ENCODE peak calls at places on chromosome 19, in five cellular contexts. One of them, this sample, is unnamed.

GRCh38 chr19:15107056-15108010 is at the start of gene SYDE1:
- DNase-seq in stimulated activated CD4-positive, alpha-beta T cell treated with anti-CD3 and anti-CD28 coated beads, Interleukin-1b, Interleukin-23, amount 100 ng/mL, for 24 hours: peak
- DNase-seq in activated naive CD4-positive, alpha-beta T cell treated with Interleukin-2 at 50 U/mL for 16 hours: peak
- DNase-seq in GM04504: peak
- DNase-seq in right lobe of liver: no peak
- DNase-seq in this sample: peak

GRCh38 chr19:2270572-2271515 is 11.1 kb downstream of the PEAK3 start:
- DNase-seq in stimulated activated CD4-positive, alpha-beta T cell treated with anti-CD3 and anti-CD28 coated beads, Interleukin-1b, Interleukin-23, amount 100 ng/mL, for 24 hours: peak
- DNase-seq in activated naive CD4-positive, alpha-beta T cell treated with Interleukin-2 at 50 U/mL for 16 hours: peak
- DNase-seq in GM04504: peak
- DNase-seq in right lobe of liver: peak
- DNase-seq in this sample: peak

GRCh38 chr19:18460313-18460712 is 22.4 kb upstream of the ISYNA1 start:
- DNase-seq in stimulated activated CD4-positive, alpha-beta T cell treated with anti-CD3 and anti-CD28 coated beads, Interleukin-1b, Interleukin-23, amount 100 ng/mL, for 24 hours: no peak
- DNase-seq in activated naive CD4-positive, alpha-beta T cell treated with Interleukin-2 at 50 U/mL for 16 hours: no peak
- DNase-seq in GM04504: peak
- DNase-seq in right lobe of liver: no peak
- DNase-seq in this sample: no peak

GRCh38 chr19:2334426-2334825 is 5.9 kb downstream of the SPPL2B start:
- DNase-seq in stimulated activated CD4-positive, alpha-beta T cell treated with anti-CD3 and anti-CD28 coated beads, Interleukin-1b, Interleukin-23, amount 100 ng/mL, for 24 hours: no peak
- DNase-seq in activated naive CD4-positive, alpha-beta T cell treated with Interleukin-2 at 50 U/mL for 16 hours: no peak
- DNase-seq in GM04504: no peak
- DNase-seq in right lobe of liver: no peak
- DNase-seq in this sample: no peak

GRCh38 chr19:53424968-53425597 is 6.7 kb upstream of the ZNF761 start:
- DNase-seq in stimulated activated CD4-positive, alpha-beta T cell treated with anti-CD3 and anti-CD28 coated beads, Interleukin-1b, Interleukin-23, amount 100 ng/mL, for 24 hours: peak
- DNase-seq in activated naive CD4-positive, alpha-beta T cell treated with Interleukin-2 at 50 U/mL for 16 hours: peak
- DNase-seq in GM04504: peak
- DNase-seq in right lobe of liver: peak
- DNase-seq in this sample: no peak

GRCh38 chr19:46610851-46611770 is 10.0 kb downstream of the CALM3 start:
- DNase-seq in stimulated activated CD4-positive, alpha-beta T cell treated with anti-CD3 and anti-CD28 coated beads, Interleukin-1b, Interleukin-23, amount 100 ng/mL, for 24 hours: no peak
- DNase-seq in activated naive CD4-positive, alpha-beta T cell treated with Interleukin-2 at 50 U/mL for 16 hours: no peak
- DNase-seq in GM04504: no peak
- DNase-seq in right lobe of liver: peak
- DNase-seq in this sample: no peak

GRCh38 chr19:5459360-5459759 is 4.1 kb downstream of the ZNRF4 start:
- DNase-seq in stimulated activated CD4-positive, alpha-beta T cell treated with anti-CD3 and anti-CD28 coated beads, Interleukin-1b, Interleukin-23, amount 100 ng/mL, for 24 hours: no peak
- DNase-seq in activated naive CD4-positive, alpha-beta T cell treated with Interleukin-2 at 50 U/mL for 16 hours: no peak
- DNase-seq in GM04504: no peak
- DNase-seq in right lobe of liver: no peak
- DNase-seq in this sample: no peak

GRCh38 chr19:43674630-43674982 is 4.6 kb upstream of the PLAUR start:
- DNase-seq in stimulated activated CD4-positive, alpha-beta T cell treated with anti-CD3 and anti-CD28 coated beads, Interleukin-1b, Interleukin-23, amount 100 ng/mL, for 24 hours: no peak
- DNase-seq in activated naive CD4-positive, alpha-beta T cell treated with Interleukin-2 at 50 U/mL for 16 hours: no peak
- DNase-seq in GM04504: no peak
- DNase-seq in right lobe of liver: peak
- DNase-seq in this sample: no peak

GRCh38 chr19:38139122-38139521 is 84.9 kb downstream of the DPF1 start:
- DNase-seq in stimulated activated CD4-positive, alpha-beta T cell treated with anti-CD3 and anti-CD28 coated beads, Interleukin-1b, Interleukin-23, amount 100 ng/mL, for 24 hours: no peak
- DNase-seq in activated naive CD4-positive, alpha-beta T cell treated with Interleukin-2 at 50 U/mL for 16 hours: no peak
- DNase-seq in GM04504: no peak
- DNase-seq in right lobe of liver: no peak
- DNase-seq in this sample: no peak

GRCh38 chr19:17525141-17525540 is 13.7 kb downstream of the PGLS start:
- DNase-seq in stimulated activated CD4-positive, alpha-beta T cell treated with anti-CD3 and anti-CD28 coated beads, Interleukin-1b, Interleukin-23, amount 100 ng/mL, for 24 hours: no peak
- DNase-seq in activated naive CD4-positive, alpha-beta T cell treated with Interleukin-2 at 50 U/mL for 16 hours: no peak
- DNase-seq in GM04504: no peak
- DNase-seq in right lobe of liver: no peak
- DNase-seq in this sample: no peak

GRCh38 chr19:29687897-29688728 is 22.9 kb downstream of the PLEKHF1 start:
- DNase-seq in stimulated activated CD4-positive, alpha-beta T cell treated with anti-CD3 and anti-CD28 coated beads, Interleukin-1b, Interleukin-23, amount 100 ng/mL, for 24 hours: no peak
- DNase-seq in activated naive CD4-positive, alpha-beta T cell treated with Interleukin-2 at 50 U/mL for 16 hours: no peak
- DNase-seq in GM04504: peak
- DNase-seq in right lobe of liver: no peak
- DNase-seq in this sample: no peak

GRCh38 chr19:53730391-53730790 is 93.7 kb downstream of the NLRP12 start:
- DNase-seq in stimulated activated CD4-positive, alpha-beta T cell treated with anti-CD3 and anti-CD28 coated beads, Interleukin-1b, Interleukin-23, amount 100 ng/mL, for 24 hours: no peak
- DNase-seq in activated naive CD4-positive, alpha-beta T cell treated with Interleukin-2 at 50 U/mL for 16 hours: no peak
- DNase-seq in GM04504: no peak
- DNase-seq in right lobe of liver: no peak
- DNase-seq in this sample: no peak

GRCh38 chr19:1407662-1408299 is 395 bp downstream of the DAZAP1 start:
- DNase-seq in stimulated activated CD4-positive, alpha-beta T cell treated with anti-CD3 and anti-CD28 coated beads, Interleukin-1b, Interleukin-23, amount 100 ng/mL, for 24 hours: no peak
- DNase-seq in activated naive CD4-positive, alpha-beta T cell treated with Interleukin-2 at 50 U/mL for 16 hours: peak
- DNase-seq in GM04504: no peak
- DNase-seq in right lobe of liver: no peak
- DNase-seq in this sample: no peak

GRCh38 chr19:33683881-33684549 is 62.3 kb downstream of the CHST8 start:
- DNase-seq in stimulated activated CD4-positive, alpha-beta T cell treated with anti-CD3 and anti-CD28 coated beads, Interleukin-1b, Interleukin-23, amount 100 ng/mL, for 24 hours: no peak
- DNase-seq in activated naive CD4-positive, alpha-beta T cell treated with Interleukin-2 at 50 U/mL for 16 hours: no peak
- DNase-seq in GM04504: peak
- DNase-seq in right lobe of liver: no peak
- DNase-seq in this sample: no peak

GRCh38 chr19:18436651-18437478 is 1.1 kb downstream of the ISYNA1 start:
- DNase-seq in stimulated activated CD4-positive, alpha-beta T cell treated with anti-CD3 and anti-CD28 coated beads, Interleukin-1b, Interleukin-23, amount 100 ng/mL, for 24 hours: peak
- DNase-seq in activated naive CD4-positive, alpha-beta T cell treated with Interleukin-2 at 50 U/mL for 16 hours: peak
- DNase-seq in GM04504: no peak
- DNase-seq in right lobe of liver: peak
- DNase-seq in this sample: no peak

GRCh38 chr19:18644144-18645034 is 7.6 kb downstream of the KLHL26 start:
- DNase-seq in stimulated activated CD4-positive, alpha-beta T cell treated with anti-CD3 and anti-CD28 coated beads, Interleukin-1b, Interleukin-23, amount 100 ng/mL, for 24 hours: no peak
- DNase-seq in activated naive CD4-positive, alpha-beta T cell treated with Interleukin-2 at 50 U/mL for 16 hours: no peak
- DNase-seq in GM04504: no peak
- DNase-seq in right lobe of liver: no peak
- DNase-seq in this sample: no peak

GRCh38 chr19:12890787-12891552 is at the start of gene GCDH:
- DNase-seq in stimulated activated CD4-positive, alpha-beta T cell treated with anti-CD3 and anti-CD28 coated beads, Interleukin-1b, Interleukin-23, amount 100 ng/mL, for 24 hours: peak
- DNase-seq in activated naive CD4-positive, alpha-beta T cell treated with Interleukin-2 at 50 U/mL for 16 hours: peak
- DNase-seq in GM04504: peak
- DNase-seq in right lobe of liver: peak
- DNase-seq in this sample: peak

GRCh38 chr19:12137541-12137940 is 2.6 kb downstream of the ZNF20 start:
- DNase-seq in stimulated activated CD4-positive, alpha-beta T cell treated with anti-CD3 and anti-CD28 coated beads, Interleukin-1b, Interleukin-23, amount 100 ng/mL, for 24 hours: no peak
- DNase-seq in activated naive CD4-positive, alpha-beta T cell treated with Interleukin-2 at 50 U/mL for 16 hours: peak
- DNase-seq in GM04504: no peak
- DNase-seq in right lobe of liver: no peak
- DNase-seq in this sample: no peak

GRCh38 chr19:4172861-4173473 is 9.4 kb downstream of the SIRT6 start:
- DNase-seq in stimulated activated CD4-positive, alpha-beta T cell treated with anti-CD3 and anti-CD28 coated beads, Interleukin-1b, Interleukin-23, amount 100 ng/mL, for 24 hours: peak
- DNase-seq in activated naive CD4-positive, alpha-beta T cell treated with Interleukin-2 at 50 U/mL for 16 hours: peak
- DNase-seq in GM04504: no peak
- DNase-seq in right lobe of liver: peak
- DNase-seq in this sample: no peak

GRCh38 chr19:53879145-53880037 is 2.6 kb upstream of the PRKCG start:
- DNase-seq in stimulated activated CD4-positive, alpha-beta T cell treated with anti-CD3 and anti-CD28 coated beads, Interleukin-1b, Interleukin-23, amount 100 ng/mL, for 24 hours: peak
- DNase-seq in activated naive CD4-positive, alpha-beta T cell treated with Interleukin-2 at 50 U/mL for 16 hours: peak
- DNase-seq in GM04504: no peak
- DNase-seq in right lobe of liver: peak
- DNase-seq in this sample: peak

GRCh38 chr19:10270616-10271394 is at the start of gene ICAM1:
- DNase-seq in stimulated activated CD4-positive, alpha-beta T cell treated with anti-CD3 and anti-CD28 coated beads, Interleukin-1b, Interleukin-23, amount 100 ng/mL, for 24 hours: peak
- DNase-seq in activated naive CD4-positive, alpha-beta T cell treated with Interleukin-2 at 50 U/mL for 16 hours: peak
- DNase-seq in GM04504: no peak
- DNase-seq in right lobe of liver: peak
- DNase-seq in this sample: no peak

GRCh38 chr19:4149518-4150288 is 3.7 kb upstream of the CREB3L3 start:
- DNase-seq in stimulated activated CD4-positive, alpha-beta T cell treated with anti-CD3 and anti-CD28 coated beads, Interleukin-1b, Interleukin-23, amount 100 ng/mL, for 24 hours: no peak
- DNase-seq in activated naive CD4-positive, alpha-beta T cell treated with Interleukin-2 at 50 U/mL for 16 hours: no peak
- DNase-seq in GM04504: no peak
- DNase-seq in right lobe of liver: peak
- DNase-seq in this sample: no peak

GRCh38 chr19:737591-738093 is 13.3 kb upstream of the MISP start:
- DNase-seq in stimulated activated CD4-positive, alpha-beta T cell treated with anti-CD3 and anti-CD28 coated beads, Interleukin-1b, Interleukin-23, amount 100 ng/mL, for 24 hours: peak
- DNase-seq in activated naive CD4-positive, alpha-beta T cell treated with Interleukin-2 at 50 U/mL for 16 hours: peak
- DNase-seq in GM04504: no peak
- DNase-seq in right lobe of liver: no peak
- DNase-seq in this sample: no peak

GRCh38 chr19:5182811-5183210 is 157.8 kb downstream of the PTPRS start:
- DNase-seq in stimulated activated CD4-positive, alpha-beta T cell treated with anti-CD3 and anti-CD28 coated beads, Interleukin-1b, Interleukin-23, amount 100 ng/mL, for 24 hours: no peak
- DNase-seq in activated naive CD4-positive, alpha-beta T cell treated with Interleukin-2 at 50 U/mL for 16 hours: no peak
- DNase-seq in GM04504: no peak
- DNase-seq in right lobe of liver: no peak
- DNase-seq in this sample: no peak

GRCh38 chr19:46052896-46053295 is 12.1 kb upstream of the IGFL4 start:
- DNase-seq in stimulated activated CD4-positive, alpha-beta T cell treated with anti-CD3 and anti-CD28 coated beads, Interleukin-1b, Interleukin-23, amount 100 ng/mL, for 24 hours: no peak
- DNase-seq in activated naive CD4-positive, alpha-beta T cell treated with Interleukin-2 at 50 U/mL for 16 hours: no peak
- DNase-seq in GM04504: no peak
- DNase-seq in right lobe of liver: no peak
- DNase-seq in this sample: no peak

GRCh38 chr19:29645911-29646310 is 19.4 kb upstream of the PLEKHF1 start:
- DNase-seq in stimulated activated CD4-positive, alpha-beta T cell treated with anti-CD3 and anti-CD28 coated beads, Interleukin-1b, Interleukin-23, amount 100 ng/mL, for 24 hours: no peak
- DNase-seq in activated naive CD4-positive, alpha-beta T cell treated with Interleukin-2 at 50 U/mL for 16 hours: no peak
- DNase-seq in GM04504: no peak
- DNase-seq in right lobe of liver: peak
- DNase-seq in this sample: no peak

GRCh38 chr19:18646535-18647370 is 9.9 kb downstream of the KLHL26 start:
- DNase-seq in stimulated activated CD4-positive, alpha-beta T cell treated with anti-CD3 and anti-CD28 coated beads, Interleukin-1b, Interleukin-23, amount 100 ng/mL, for 24 hours: no peak
- DNase-seq in activated naive CD4-positive, alpha-beta T cell treated with Interleukin-2 at 50 U/mL for 16 hours: no peak
- DNase-seq in GM04504: no peak
- DNase-seq in right lobe of liver: no peak
- DNase-seq in this sample: no peak

GRCh38 chr19:15195987-15196682 is 4.7 kb downstream of the NOTCH3 start:
- DNase-seq in stimulated activated CD4-positive, alpha-beta T cell treated with anti-CD3 and anti-CD28 coated beads, Interleukin-1b, Interleukin-23, amount 100 ng/mL, for 24 hours: no peak
- DNase-seq in activated naive CD4-positive, alpha-beta T cell treated with Interleukin-2 at 50 U/mL for 16 hours: no peak
- DNase-seq in GM04504: no peak
- DNase-seq in right lobe of liver: no peak
- DNase-seq in this sample: no peak

GRCh38 chr19:11693505-11694499 is 44.9 kb downstream of the ZNF823 start:
- DNase-seq in stimulated activated CD4-positive, alpha-beta T cell treated with anti-CD3 and anti-CD28 coated beads, Interleukin-1b, Interleukin-23, amount 100 ng/mL, for 24 hours: no peak
- DNase-seq in activated naive CD4-positive, alpha-beta T cell treated with Interleukin-2 at 50 U/mL for 16 hours: no peak
- DNase-seq in GM04504: peak
- DNase-seq in right lobe of liver: no peak
- DNase-seq in this sample: peak

GRCh38 chr19:49546825-49547565 is 19.2 kb downstream of the RCN3 start:
- DNase-seq in stimulated activated CD4-positive, alpha-beta T cell treated with anti-CD3 and anti-CD28 coated beads, Interleukin-1b, Interleukin-23, amount 100 ng/mL, for 24 hours: no peak
- DNase-seq in activated naive CD4-positive, alpha-beta T cell treated with Interleukin-2 at 50 U/mL for 16 hours: peak
- DNase-seq in GM04504: peak
- DNase-seq in right lobe of liver: peak
- DNase-seq in this sample: peak

GRCh38 chr19:4933528-4933927 is 24.2 kb downstream of the UHRF1 start:
- DNase-seq in stimulated activated CD4-positive, alpha-beta T cell treated with anti-CD3 and anti-CD28 coated beads, Interleukin-1b, Interleukin-23, amount 100 ng/mL, for 24 hours: no peak
- DNase-seq in activated naive CD4-positive, alpha-beta T cell treated with Interleukin-2 at 50 U/mL for 16 hours: no peak
- DNase-seq in GM04504: no peak
- DNase-seq in right lobe of liver: no peak
- DNase-seq in this sample: no peak

GRCh38 chr19:7395360-7395781 is 46.6 kb downstream of the ARHGEF18 start:
- DNase-seq in stimulated activated CD4-positive, alpha-beta T cell treated with anti-CD3 and anti-CD28 coated beads, Interleukin-1b, Interleukin-23, amount 100 ng/mL, for 24 hours: no peak
- DNase-seq in activated naive CD4-positive, alpha-beta T cell treated with Interleukin-2 at 50 U/mL for 16 hours: no peak
- DNase-seq in GM04504: no peak
- DNase-seq in right lobe of liver: no peak
- DNase-seq in this sample: no peak

GRCh38 chr19:19059837-19060611 is 3.8 kb upstream of the SLC25A42 start:
- DNase-seq in stimulated activated CD4-positive, alpha-beta T cell treated with anti-CD3 and anti-CD28 coated beads, Interleukin-1b, Interleukin-23, amount 100 ng/mL, for 24 hours: no peak
- DNase-seq in activated naive CD4-positive, alpha-beta T cell treated with Interleukin-2 at 50 U/mL for 16 hours: no peak
- DNase-seq in GM04504: no peak
- DNase-seq in right lobe of liver: no peak
- DNase-seq in this sample: no peak

This sample was measured in amniotic stem cell.